ENCODE peak calls at places on chromosomes 12 and 14, in seven cellular contexts. Q is effector memory CD4-positive, alpha-beta T cell; Y is posterior cingulate gyrus; P is lung; M is nephron progenitor cell; X is cardiac muscle cell; D is GM04504. Z is an unnamed sample.

GRCh38 chr14:75982724-75983358 is 1.0 kb upstream of the TGFB3 start:
- DNase-seq in P (peak), Y (peak), M (no peak), Q (no peak), D (peak), X (no peak), Z (no peak)

GRCh38 chr12:118541071-118541470 is 164.7 kb downstream of the SUDS3 start:
- DNase-seq in D (no peak), Q (no peak), M (no peak), Y (no peak), X (no peak), P (no peak), Z (no peak)

GRCh38 chr14:31294736-31295398 is 87.3 kb upstream of the HECTD1 start:
- DNase-seq in M (no peak), P (no peak), X (no peak), Y (no peak), D (no peak), Q (no peak), Z (no peak)

GRCh38 chr12:28253175-28253641 is 63.0 kb downstream of the CCDC91 start:
- DNase-seq in X (no peak), M (no peak), Q (no peak), P (no peak), Y (no peak), D (no peak), Z (no peak)

GRCh38 chr12:32502693-32503510 is 103.5 kb downstream of the FGD4 start:
- DNase-seq in P (peak), M (no peak), Q (no peak), D (peak), Y (peak), X (no peak), Z (no peak)

GRCh38 chr12:69645031-69645430 is 34.3 kb upstream of the LRRC10 start:
- DNase-seq in M (no peak), X (no peak), Y (no peak), Q (no peak), D (no peak), P (no peak), Z (no peak)

GRCh38 chr12:6752181-6752930 is 585 bp downstream of the MLF2 start:
- DNase-seq in M (peak), D (peak), Y (peak), Q (no peak), X (peak), P (peak), Z (peak)

GRCh38 chr12:54021006-54021405 is 7.2 kb upstream of the HOXC6 start:
- DNase-seq in P (no peak), Q (no peak), Y (no peak), X (no peak), M (no peak), D (no peak), Z (no peak)

GRCh38 chr12:52631676-52632459 is 13.5 kb upstream of the KRT73 start:
- DNase-seq in Q (no peak), P (no peak), X (no peak), M (no peak), D (no peak), Y (no peak), Z (no peak)

GRCh38 chr12:15717940-15718567 is 71.1 kb downstream of the EPS8 start:
- DNase-seq in X (no peak), Y (no peak), M (no peak), P (no peak), Q (no peak), D (no peak), Z (no peak)

GRCh38 chr14:97298331-97298730 is 501.1 kb downstream of the VRK1 start:
- DNase-seq in D (no peak), Q (no peak), P (no peak), Y (no peak), X (no peak), M (peak), Z (peak)

GRCh38 chr14:77104393-77104792 is 6.3 kb downstream of the CIPC start:
- DNase-seq in P (no peak), X (no peak), M (no peak), D (no peak), Q (no peak), Y (no peak), Z (no peak)

GRCh38 chr14:55245657-55246268 is 25.5 kb upstream of the FBXO34 start:
- DNase-seq in Y (no peak), Q (peak), M (no peak), D (peak), P (no peak), X (peak), Z (peak)

GRCh38 chr12:66397574-66397973 is 95.3 kb downstream of the HELB start:
- DNase-seq in M (no peak), D (no peak), X (no peak), P (no peak), Y (no peak), Q (no peak), Z (no peak)

GRCh38 chr14:65095633-65096205 is 6.6 kb downstream of the MAX start:
- DNase-seq in D (peak), Q (no peak), Y (no peak), P (peak), M (no peak), X (no peak), Z (no peak)

GRCh38 chr12:18139989-18140596 is 50.1 kb upstream of the RERGL start:
- DNase-seq in P (no peak), M (no peak), D (peak), Y (no peak), X (peak), Q (no peak), Z (peak)

GRCh38 chr12:68839183-68840147 is 31.5 kb downstream of the MDM2 start:
- DNase-seq in X (no peak), P (no peak), Y (no peak), Q (no peak), D (no peak), M (no peak), Z (peak)

GRCh38 chr12:77947746-77948145 is 117.1 kb downstream of the NAV3 start:
- DNase-seq in X (no peak), P (no peak), Q (no peak), D (no peak), M (no peak), Y (no peak), Z (no peak)

GRCh38 chr12:109899783-109900751 is at the start of gene TCHP:
- DNase-seq in P (peak), Q (peak), D (peak), Y (peak), M (peak), X (peak), Z (peak)

GRCh38 chr14:95498622-95499353 is 17.7 kb downstream of the SYNE3 start:
- DNase-seq in Y (no peak), D (no peak), P (no peak), Q (no peak), M (no peak), X (no peak), Z (no peak)

Z was measured in KBM-7.